ENCODE peak calls at places on chromosomes 13 and 19, in eight cellular contexts. Z, A, S, N, L, B, J and U are unnamed samples.

GRCh38 chr13:20969182-20969581 is 66.6 kb upstream of the XPO4 start:
- DNase-seq in Z (peak), A (no peak), S (no peak), N (no peak), L (no peak), B (no peak), J (no peak), U (no peak)

GRCh38 chr13:44833626-44834025 is 155.6 kb downstream of the NUFIP1 start:
- DNase-seq in Z (no peak), A (no peak), S (no peak), N (peak), L (no peak), B (no peak), J (no peak), U (no peak)

GRCh38 chr13:110265341-110265681 is 41.6 kb downstream of the COL4A1 start:
- DNase-seq in Z (no peak), A (no peak), S (no peak), N (no peak), L (no peak), B (no peak), J (peak), U (no peak)

GRCh38 chr13:76976488-76976887 is 15.4 kb upstream of the CLN5 start:
- DNase-seq in Z (no peak), A (no peak), S (no peak), N (no peak), L (no peak), B (no peak), J (no peak), U (no peak)

GRCh38 chr19:33804021-33804799 is 7.5 kb downstream of the KCTD15 start:
- DNase-seq in Z (no peak), A (peak), S (peak), N (no peak), L (no peak), B (peak), J (peak), U (no peak)

GRCh38 chr13:108572782-108573211 is 56.6 kb upstream of the MYO16 start:
- DNase-seq in Z (no peak), A (no peak), S (no peak), N (no peak), L (no peak), B (no peak), J (no peak), U (no peak)

GRCh38 chr19:3359850-3360493 is 6.4 kb upstream of the NFIC start:
- DNase-seq in Z (no peak), A (no peak), S (no peak), N (peak), L (peak), B (no peak), J (no peak), U (no peak)

GRCh38 chr13:79295906-79296564 is 110.0 kb downstream of the RBM26 start:
- DNase-seq in Z (no peak), A (no peak), S (no peak), N (no peak), L (no peak), B (peak), J (no peak), U (no peak)

GRCh38 chr13:100392709-100393630 is 195.6 kb downstream of the GGACT start:
- DNase-seq in Z (peak), A (peak), S (peak), N (no peak), L (no peak), B (peak), J (peak), U (peak)

GRCh38 chr19:47475460-47475859 is 3.8 kb upstream of the SLC8A2 start:
- DNase-seq in Z (no peak), A (no peak), S (no peak), N (no peak), L (no peak), B (no peak), J (no peak), U (no peak)

GRCh38 chr19:53094749-53095575 is 8.3 kb downstream of the ZNF160 start:
- DNase-seq in Z (no peak), A (no peak), S (no peak), N (no peak), L (peak), B (no peak), J (no peak), U (no peak)

GRCh38 chr19:3665681-3666544 is 34.4 kb downstream of the PIP5K1C start:
- DNase-seq in Z (no peak), A (peak), S (no peak), N (peak), L (peak), B (peak), J (peak), U (no peak)

GRCh38 chr19:48635263-48635965 is 1.8 kb downstream of the DBP start:
- DNase-seq in Z (no peak), A (peak), S (no peak), N (peak), L (peak), B (peak), J (peak), U (no peak)

GRCh38 chr13:87777395-87777794 is 106.2 kb downstream of the SLITRK5 start:
- DNase-seq in Z (no peak), A (no peak), S (no peak), N (no peak), L (no peak), B (no peak), J (no peak), U (no peak)

GRCh38 chr19:30086916-30087315 is 144.9 kb downstream of the URI1 start:
- DNase-seq in Z (no peak), A (no peak), S (no peak), N (no peak), L (no peak), B (no peak), J (no peak), U (no peak)

GRCh38 chr13:32811297-32811800 is 204.9 kb upstream of the KL start:
- DNase-seq in Z (no peak), A (peak), S (no peak), N (no peak), L (peak), B (no peak), J (no peak), U (no peak)

GRCh38 chr19:58555920-58556632 is 1.2 kb upstream of the CHMP2A start:
- DNase-seq in Z (no peak), A (no peak), S (no peak), N (no peak), L (no peak), B (no peak), J (peak), U (peak)

GRCh38 chr19:16886305-16886880 is 2.4 kb upstream of the F2RL3 start:
- DNase-seq in Z (no peak), A (peak), S (peak), N (peak), L (no peak), B (no peak), J (peak), U (no peak)

GRCh38 chr19:42433503-42434260 is 6.5 kb upstream of the LIPE start:
- DNase-seq in Z (no peak), A (peak), S (no peak), N (no peak), L (no peak), B (peak), J (no peak), U (no peak)

GRCh38 chr19:48290923-48291700 is 21.2 kb downstream of the ZNF114 start:
- DNase-seq in Z (no peak), A (peak), S (peak), N (peak), L (peak), B (peak), J (peak), U (peak)

GRCh38 chr13:50124536-50125305 is 109.5 kb downstream of the KCNRG start:
- DNase-seq in Z (no peak), A (peak), S (no peak), N (peak), L (peak), B (peak), J (peak), U (no peak)

GRCh38 chr19:50003810-50004419 is 21.3 kb downstream of the VRK3 start:
- DNase-seq in Z (peak), A (peak), S (peak), N (no peak), L (peak), B (peak), J (peak), U (no peak)

GRCh38 chr13:72304121-72304745 is 423.2 kb downstream of the MZT1 start:
- DNase-seq in Z (no peak), A (no peak), S (no peak), N (no peak), L (no peak), B (no peak), J (no peak), U (no peak)

GRCh38 chr13:45473627-45474026 is 8.9 kb downstream of the COG3 start:
- DNase-seq in Z (no peak), A (no peak), S (no peak), N (no peak), L (no peak), B (no peak), J (no peak), U (no peak)

GRCh38 chr13:100852146-100852545 is 177.6 kb upstream of the TMTC4 start:
- DNase-seq in Z (no peak), A (no peak), S (no peak), N (no peak), L (no peak), B (no peak), J (no peak), U (no peak)

GRCh38 chr13:76865996-76866503 is 20.2 kb downstream of the KCTD12 start:
- DNase-seq in Z (no peak), A (no peak), S (no peak), N (no peak), L (no peak), B (no peak), J (no peak), U (no peak)

GRCh38 chr19:16596399-16596798 is 24.2 kb upstream of the SLC35E1 start:
- DNase-seq in Z (no peak), A (no peak), S (no peak), N (no peak), L (no peak), B (no peak), J (no peak), U (no peak)

GRCh38 chr13:31870511-31870910 is 131.2 kb downstream of the RXFP2 start:
- DNase-seq in Z (no peak), A (no peak), S (no peak), N (no peak), L (no peak), B (no peak), J (no peak), U (no peak)

GRCh38 chr13:110882972-110883371 is 31.9 kb downstream of the ANKRD10 start:
- DNase-seq in Z (no peak), A (no peak), S (no peak), N (no peak), L (no peak), B (no peak), J (no peak), U (no peak)

GRCh38 chr13:49927755-49928154 is 8.4 kb downstream of the SPRYD7 start:
- DNase-seq in Z (no peak), A (no peak), S (no peak), N (no peak), L (no peak), B (no peak), J (no peak), U (no peak)

GRCh38 chr19:14363203-14364097 is 17.8 kb upstream of the ADGRE5 start:
- DNase-seq in Z (peak), A (peak), S (peak), N (peak), L (no peak), B (peak), J (peak), U (no peak)

GRCh38 chr13:78239681-78240080 is 321.1 kb upstream of the EDNRB start:
- DNase-seq in Z (no peak), A (no peak), S (no peak), N (no peak), L (no peak), B (no peak), J (no peak), U (no peak)

GRCh38 chr13:30108913-30109237 is 198.5 kb downstream of the KATNAL1 start:
- DNase-seq in Z (no peak), A (peak), S (peak), N (peak), L (no peak), B (peak), J (no peak), U (no peak)

GRCh38 chr13:80133631-80134083 is 207.3 kb downstream of the SPRY2 start:
- DNase-seq in Z (no peak), A (peak), S (no peak), N (no peak), L (no peak), B (no peak), J (no peak), U (no peak)

GRCh38 chr19:10007366-10007765 is 2.9 kb downstream of the COL5A3 start:
- DNase-seq in Z (no peak), A (no peak), S (peak), N (peak), L (no peak), B (no peak), J (peak), U (no peak)

GRCh38 chr13:39269411-39269810 is 231.2 kb downstream of the NHLRC3 start:
- DNase-seq in Z (no peak), A (no peak), S (no peak), N (no peak), L (no peak), B (no peak), J (no peak), U (no peak)

GRCh38 chr13:108349269-108349668 is 79.8 kb downstream of the TNFSF13B start:
- DNase-seq in Z (no peak), A (no peak), S (no peak), N (no peak), L (no peak), B (no peak), J (no peak), U (no peak)

GRCh38 chr13:18948664-18949488 is 232.7 kb downstream of the TUBA3C start:
- DNase-seq in Z (no peak), A (no peak), S (no peak), N (peak), L (no peak), B (no peak), J (no peak), U (no peak)

GRCh38 chr13:113406321-113407102 is 42.6 kb upstream of the GRTP1 start:
- DNase-seq in Z (no peak), A (no peak), S (no peak), N (peak), L (no peak), B (no peak), J (peak), U (no peak)

GRCh38 chr13:113407531-113408393 is 43.8 kb upstream of the GRTP1 start:
- DNase-seq in Z (no peak), A (no peak), S (no peak), N (peak), L (no peak), B (no peak), J (peak), U (no peak)

GRCh38 chr13:113407103-113407530 is 43.2 kb upstream of the GRTP1 start:
- DNase-seq in Z (no peak), A (no peak), S (no peak), N (peak), L (no peak), B (no peak), J (peak), U (no peak)

GRCh38 chr13:113410472-113411201 is 42.7 kb downstream of the ADPRHL1 start:
- DNase-seq in Z (peak), A (peak), S (no peak), N (peak), L (no peak), B (no peak), J (peak), U (no peak)

GRCh38 chr13:113408562-113408961 is 44.6 kb upstream of the GRTP1 start:
- DNase-seq in Z (no peak), A (no peak), S (no peak), N (no peak), L (no peak), B (no peak), J (peak), U (no peak)
- TF ChIP-seq POLR2AphosphoS5 in Z (no peak), A (no peak), S (no peak), N (no peak), L (no peak), B (no peak), J (no peak), U (no peak)

GRCh38 chr19:15381864-15382263 is 2.3 kb upstream of the AKAP8 start:
- DNase-seq in Z (no peak), A (no peak), S (no peak), N (no peak), L (no peak), B (no peak), J (no peak), U (no peak)

GRCh38 chr19:15379996-15380647 is 535 bp upstream of the AKAP8 start:
- DNase-seq in Z (peak), A (peak), S (peak), N (no peak), L (no peak), B (peak), J (peak), U (no peak)

GRCh38 chr19:15381429-15381828 is 1.8 kb upstream of the AKAP8 start:
- DNase-seq in Z (no peak), A (no peak), S (no peak), N (no peak), L (no peak), B (no peak), J (no peak), U (no peak)

GRCh38 chr19:15379083-15379995 is at the start of gene AKAP8:
- DNase-seq in Z (peak), A (peak), S (peak), N (peak), L (peak), B (peak), J (peak), U (peak)

GRCh38 chr19:15378529-15379082 is 981 bp downstream of the AKAP8 start:
- DNase-seq in Z (no peak), A (peak), S (peak), N (no peak), L (peak), B (peak), J (peak), U (no peak)
- TF ChIP-seq POLR2AphosphoS5 in Z (no peak), A (no peak), S (no peak), N (no peak), L (peak), B (no peak), J (no peak), U (no peak)

DNA sequence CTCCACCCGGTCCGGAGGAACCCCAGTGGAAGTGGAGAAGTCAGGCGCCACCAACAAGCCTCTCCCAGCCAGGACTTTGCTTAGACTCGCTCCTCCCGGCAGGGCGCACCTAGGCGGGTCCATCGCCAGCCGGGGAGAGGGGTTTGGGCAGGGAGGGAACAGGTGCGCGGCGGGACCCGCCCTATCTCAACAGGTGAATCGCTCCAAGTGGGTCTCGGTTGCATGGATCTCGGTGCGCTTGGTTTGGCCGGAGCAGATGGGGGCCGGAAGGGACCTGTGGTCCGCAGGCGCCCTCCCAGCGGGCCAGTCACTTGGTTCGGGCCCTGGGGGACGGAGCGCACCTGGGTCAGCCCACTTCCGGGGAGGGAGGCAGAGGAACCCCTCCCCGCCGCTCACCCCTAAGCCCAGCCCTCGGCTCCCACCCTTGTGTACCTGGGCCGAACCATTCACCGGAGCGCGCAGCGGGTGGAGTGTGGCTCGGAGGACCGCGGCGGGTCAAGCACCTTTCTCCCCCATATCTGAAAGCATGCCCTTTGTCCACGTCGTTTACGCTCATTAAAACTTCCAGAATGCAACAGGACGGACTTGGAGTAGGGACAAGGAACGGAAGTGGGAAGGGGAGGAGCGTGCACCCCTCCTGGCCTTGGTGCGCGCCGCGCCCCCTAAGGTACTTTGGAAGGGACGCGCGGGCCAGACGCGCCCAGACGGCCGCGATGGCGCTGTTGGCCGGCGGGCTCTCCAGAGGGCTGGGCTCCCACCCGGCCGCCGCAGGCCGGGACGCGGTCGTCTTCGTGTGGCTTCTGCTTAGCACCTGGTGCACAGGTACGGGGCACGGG is at the start of gene LSR:
- DNase-seq in Z (peak), A (peak), S (peak), N (peak), L (peak), B (peak), J (no peak), U (peak)
- TF ChIP-seq POLR2AphosphoS5 in Z (peak), A (no peak), S (peak), N (peak), L (no peak), B (peak), J (no peak), U (peak)

DNA sequence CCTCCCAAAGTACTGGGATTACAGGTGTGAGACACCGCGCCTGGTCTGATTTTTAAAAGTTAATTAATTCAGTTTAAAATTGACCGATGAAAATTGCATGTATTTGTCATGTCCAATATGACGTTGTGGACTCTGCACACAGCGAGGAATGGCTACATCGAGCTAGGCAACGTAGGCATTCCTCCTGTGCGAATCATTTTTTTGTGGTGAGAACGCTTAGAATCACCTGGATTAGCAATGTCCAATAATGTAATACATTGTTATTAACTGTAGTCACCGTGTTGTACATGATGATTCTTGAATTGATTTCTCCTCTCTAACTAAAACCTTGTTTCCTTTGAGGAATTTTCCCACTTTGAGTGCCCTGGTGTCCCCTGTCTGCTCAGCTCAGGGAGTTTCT is 3.4 kb downstream of the LAIR2 start:
- DNase-seq in Z (no peak), A (no peak), S (no peak), N (no peak), L (no peak), B (no peak), J (no peak), U (no peak)
- TF ChIP-seq POLR2AphosphoS5 in Z (no peak), A (no peak), S (no peak), N (no peak), L (no peak), B (no peak), J (no peak), U (no peak)

GRCh38 chr13:35858665-35859064 is 272.5 kb downstream of the DCLK1 start:
- DNase-seq in Z (no peak), A (no peak), S (no peak), N (no peak), L (no peak), B (no peak), J (no peak), U (no peak)
- TF ChIP-seq POLR2AphosphoS5 in Z (no peak), A (peak), S (peak), N (no peak), L (no peak), B (peak), J (peak), U (peak)